ENCODE peak calls at places on chromosomes 16 and 17, in eight cellular contexts. Z is HepG2, R is heart right ventricle, D is adrenal gland, J is SK-N-SH, H is suprapubic skin, E is Peyer's patch, K is GM12878. W is an unnamed sample.

GRCh38 chr16:78490847-78491246 is 391.4 kb downstream of the WWOX start:
- DNase-seq in Z (no peak), R (no peak), D (peak; percentile 5), J (no peak), H (no peak), E (no peak), K (no peak), W (no peak)

GRCh38 chr16:79601092-79601977 is 798 bp upstream of the MAF start:
- DNase-seq in Z (peak; percentile 72), R (peak; percentile 55), D (peak; percentile 76), J (peak; percentile 48), H (peak; percentile 78), E (no peak), K (no peak), W (no peak)

GRCh38 chr16:82971126-82971525 is 344.4 kb downstream of the CDH13 start:
- DNase-seq in Z (no peak), R (no peak), D (no peak), J (no peak), H (no peak), E (no peak), K (no peak), W (no peak)

GRCh38 chr17:80287038-80287437 is 26.4 kb downstream of the RNF213 start:
- DNase-seq in Z (no peak), R (no peak), D (peak; percentile 67), J (no peak), H (no peak), E (no peak), K (no peak), W (no peak)

GRCh38 chr16:7209598-7209997 is 123.0 kb upstream of the RBFOX1 start:
- DNase-seq in Z (no peak), R (no peak), D (no peak), J (no peak), H (no peak), E (no peak), K (no peak), W (no peak)

GRCh38 chr16:58026139-58026704 is 668 bp downstream of the MMP15 start:
- DNase-seq in Z (no peak), R (peak; percentile 73), D (peak; percentile 71), J (peak; percentile 81), H (no peak), E (no peak), K (no peak), W (no peak)

GRCh38 chr17:28372203-28372944 is 880 bp downstream of the SARM1 start:
- DNase-seq in Z (no peak), R (no peak), D (peak; percentile 47), J (peak; percentile 67), H (no peak), E (peak; percentile 22), K (no peak), W (no peak)

GRCh38 chr17:44095647-44096496 is 25.3 kb downstream of the G6PC3 start:
- DNase-seq in Z (peak; percentile 94), R (peak; percentile 64), D (peak; percentile 50), J (peak; percentile 85), H (no peak), E (no peak), K (no peak), W (no peak)

GRCh38 chr16:23089111-23089510 is 60.1 kb downstream of the USP31 start:
- DNase-seq in Z (no peak), R (no peak), D (no peak), J (no peak), H (no peak), E (no peak), K (no peak), W (no peak)

GRCh38 chr17:32382526-32383223 is 32.7 kb downstream of the ZNF207 start:
- DNase-seq in Z (peak; percentile 18), R (no peak), D (no peak), J (no peak), H (no peak), E (no peak), K (no peak), W (no peak)

GRCh38 chr16:71854369-71854948 is 8.7 kb downstream of the ATXN1L start:
- DNase-seq in Z (no peak), R (no peak), D (no peak), J (no peak), H (no peak), E (no peak), K (no peak), W (no peak)

GRCh38 chr17:13888043-13888442 is 181.3 kb upstream of the COX10 start:
- DNase-seq in Z (no peak), R (no peak), D (peak; percentile 10), J (peak; percentile 25), H (no peak), E (no peak), K (no peak), W (no peak)

GRCh38 chr17:45414997-45415881 is 17.4 kb downstream of the ARHGAP27 start:
- DNase-seq in Z (no peak), R (no peak), D (no peak), J (no peak), H (no peak), E (no peak), K (no peak), W (no peak)

GRCh38 chr17:72592242-72592966 is 471.6 kb downstream of the SOX9 start:
- DNase-seq in Z (peak; percentile 78), R (peak; percentile 63), D (no peak), J (peak; percentile 99), H (peak; percentile 70), E (no peak), K (no peak), W (peak; percentile 32)

GRCh38 chr17:36524428-36524876 is 10.2 kb downstream of the MYO19 start:
- DNase-seq in Z (no peak), R (no peak), D (no peak), J (no peak), H (peak; percentile 22), E (no peak), K (no peak), W (no peak)

GRCh38 chr17:36849871-36850348 is 87.4 kb upstream of the LHX1 start:
- DNase-seq in Z (no peak), R (no peak), D (no peak), J (no peak), H (no peak), E (no peak), K (peak; percentile 49), W (no peak)

GRCh38 chr17:66296289-66296725 is 6.1 kb upstream of the PRKCA start:
- DNase-seq in Z (no peak), R (no peak), D (no peak), J (no peak), H (no peak), E (no peak), K (no peak), W (peak; percentile 38)

GRCh38 chr17:80861892-80862291 is 129.7 kb upstream of the CHMP6 start:
- DNase-seq in Z (no peak), R (no peak), D (peak; percentile 22), J (peak; percentile 88), H (no peak), E (no peak), K (no peak), W (no peak)

GRCh38 chr16:2858245-2859025 is 465 bp upstream of the PRSS22 start:
- DNase-seq in Z (no peak), R (no peak), D (no peak), J (peak; percentile 42), H (no peak), E (no peak), K (no peak), W (peak; percentile 54)

GRCh38 chr16:46757339-46758050 is 9.4 kb upstream of the MYLK3 start:
- DNase-seq in Z (no peak), R (peak; percentile 78), D (no peak), J (peak; percentile 92), H (no peak), E (no peak), K (no peak), W (no peak)

GRCh38 chr16:66408181-66409048 is 18.7 kb upstream of the BEAN1 start:
- DNase-seq in Z (peak; percentile 93), R (no peak), D (peak; percentile 36), J (peak; percentile 49), H (no peak), E (no peak), K (no peak), W (no peak)
- H3K4me3 ChIP-seq in Z (peak overlapping the region; percentile 68), R (peak overlapping the region; percentile 6), D (no peak overlapping the region), J (peak overlapping the region; percentile 32), H (peak overlapping the region; percentile 26), E (peak overlapping the region; percentile 23), K (no peak overlapping the region), W (no peak overlapping the region)

GRCh38 chr17:16418684-16419066 is 3.3 kb downstream of the TRPV2 start:
- DNase-seq in Z (no peak), R (no peak), D (no peak), J (no peak), H (no peak), E (no peak), K (no peak), W (no peak)

GRCh38 chr17:16417896-16418683 is 2.7 kb downstream of the TRPV2 start:
- DNase-seq in Z (no peak), R (no peak), D (no peak), J (no peak), H (no peak), E (no peak), K (no peak), W (no peak)

GRCh38 chr17:16417399-16417798 is 2.0 kb downstream of the TRPV2 start:
- DNase-seq in Z (no peak), R (no peak), D (no peak), J (no peak), H (no peak), E (no peak), K (no peak), W (no peak)

GRCh38 chr17:16419074-16419928 is 3.9 kb downstream of the TRPV2 start:
- DNase-seq in Z (peak; percentile 54), R (no peak), D (peak; percentile 82), J (peak; percentile 78), H (peak; percentile 65), E (no peak), K (peak; percentile 59), W (no peak)

GRCh38 chr17:16415031-16415924 is at the start of gene TRPV2:
- DNase-seq in Z (peak; percentile 59), R (peak; percentile 58), D (peak; percentile 43), J (peak; percentile 23), H (no peak), E (peak; percentile 74), K (peak; percentile 60), W (no peak)
- TF ChIP-seq CTCF in Z (peak; percentile 90), R (peak; percentile 49), D (peak; percentile 3), J (peak; percentile 23), H (no peak), E (peak; percentile 52), K (peak; percentile 87), W (no peak)

DNA sequence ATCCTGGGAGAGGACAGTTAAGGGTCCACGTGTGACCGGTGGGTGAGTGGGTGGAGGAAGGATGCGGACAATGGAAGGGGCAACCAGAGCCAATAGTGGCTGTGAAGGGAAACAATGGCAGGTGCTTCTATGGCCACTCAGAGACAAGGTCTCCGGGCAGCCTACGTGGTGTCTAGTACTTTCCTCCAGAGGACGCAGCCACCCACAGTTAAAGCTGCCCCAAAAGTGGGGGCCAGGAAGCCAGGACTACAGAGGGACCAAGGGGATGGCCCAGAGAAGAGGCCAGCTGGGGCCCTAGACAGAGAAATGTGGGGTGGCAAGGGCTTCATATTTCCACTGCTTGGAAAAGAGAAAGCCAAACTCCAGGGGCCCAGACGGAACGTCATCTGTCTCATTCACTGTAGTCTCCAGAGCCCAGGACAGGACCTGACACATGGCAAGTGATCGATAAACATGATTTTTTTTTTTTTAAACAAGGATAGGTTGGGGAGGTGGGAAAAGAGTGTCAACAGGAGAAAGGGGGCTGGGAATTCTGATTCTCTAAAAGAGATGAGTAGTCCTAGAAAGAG is 861 bp upstream of the PER1 start:
- DNase-seq in Z (no peak), R (peak; percentile 13), D (peak; percentile 42), J (no peak), H (no peak), E (no peak), K (no peak), W (no peak)
- H3K4me3 ChIP-seq in Z (no peak overlapping the region), R (peak overlapping the region; percentile 91), D (no peak overlapping the region), J (no peak overlapping the region), H (peak overlapping the region; percentile 98), E (peak overlapping the region; percentile 62), K (no peak overlapping the region), W (peak overlapping the region; percentile 66)

GRCh38 chr16:49720225-49720624 is 135.7 kb downstream of the ZNF423 start:
- DNase-seq in Z (no peak), R (no peak), D (no peak), J (no peak), H (no peak), E (no peak), K (no peak), W (no peak)
- TF ChIP-seq CTCF in Z (no peak), R (no peak), D (no peak), J (no peak), H (no peak), E (no peak), K (no peak), W (no peak)

W was measured in LNCaP clone FGC.